ENCODE peak calls at places on chromosomes 13 and 19, in six cellular contexts. K is Panc1, X is GM12891, F is spleen, C is H1, V is GM23338. L is an unnamed sample.

GRCh38 chr13:106649495-106649894 is 81.6 kb upstream of the ARGLU1 start:
- DNase-seq in K (no peak), X (no peak), F (no peak), C (no peak), V (no peak), L (no peak)

GRCh38 chr19:34925278-34925855 is 1.3 kb upstream of the ZNF30 start:
- DNase-seq in K (no peak), X (no peak), F (no peak), C (no peak), V (no peak), L (no peak)

GRCh38 chr19:17235618-17236413 is 9.8 kb downstream of the OCEL1 start:
- DNase-seq in K (no peak), X (peak), F (peak), C (peak), V (peak), L (no peak)

GRCh38 chr19:32652893-32653625 is 21.9 kb downstream of the ANKRD27 start:
- DNase-seq in K (no peak), X (no peak), F (no peak), C (no peak), V (no peak), L (no peak)

GRCh38 chr19:29467824-29468401 is 57.9 kb upstream of the VSTM2B start:
- DNase-seq in K (no peak), X (no peak), F (no peak), C (peak), V (peak), L (no peak)

GRCh38 chr13:94435604-94436226 is 43.8 kb downstream of the DCT start:
- DNase-seq in K (no peak), X (no peak), F (no peak), C (no peak), V (peak), L (no peak)

GRCh38 chr13:80547341-80547740 is 206.4 kb upstream of the SPRY2 start:
- DNase-seq in K (no peak), X (no peak), F (no peak), C (no peak), V (no peak), L (no peak)

GRCh38 chr19:2047449-2048103 is 3.5 kb downstream of the MKNK2 start:
- DNase-seq in K (no peak), X (no peak), F (peak), C (no peak), V (no peak), L (peak)

GRCh38 chr13:97133955-97134354 is 88.2 kb upstream of the MBNL2 start:
- DNase-seq in K (no peak), X (no peak), F (no peak), C (no peak), V (no peak), L (no peak)

GRCh38 chr13:76711515-76712182 is 174.6 kb downstream of the KCTD12 start:
- DNase-seq in K (no peak), X (no peak), F (no peak), C (no peak), V (no peak), L (no peak)

GRCh38 chr19:34678085-34678412 is 571 bp downstream of the ZNF302 start:
- DNase-seq in K (no peak), X (no peak), F (no peak), C (no peak), V (no peak), L (no peak)

GRCh38 chr13:64314286-64314685 is 2898.6 kb upstream of the PCDH20 start:
- DNase-seq in K (no peak), X (no peak), F (no peak), C (no peak), V (no peak), L (no peak)

GRCh38 chr19:18804139-18804601 is 13.1 kb upstream of the COMP start:
- DNase-seq in K (no peak), X (no peak), F (no peak), C (no peak), V (no peak), L (no peak)

GRCh38 chr13:92537485-92537884 is 689.1 kb upstream of the GPC6 start:
- DNase-seq in K (no peak), X (no peak), F (no peak), C (no peak), V (no peak), L (no peak)

GRCh38 chr19:40312533-40312932 is 27.4 kb upstream of the AKT2 start:
- DNase-seq in K (no peak), X (no peak), F (no peak), C (no peak), V (peak), L (no peak)

GRCh38 chr13:107025991-107026390 is 458.1 kb upstream of the ARGLU1 start:
- DNase-seq in K (no peak), X (no peak), F (no peak), C (no peak), V (no peak), L (no peak)

GRCh38 chr19:56217039-56217949 is 15.2 kb downstream of the ZSCAN5C start:
- DNase-seq in K (no peak), X (no peak), F (no peak), C (peak), V (peak), L (no peak)

GRCh38 chr19:33686687-33687541 is 65.2 kb downstream of the CHST8 start:
- DNase-seq in K (no peak), X (no peak), F (peak), C (no peak), V (no peak), L (peak)

GRCh38 chr13:33918199-33918932 is 100.4 kb downstream of the RFC3 start:
- DNase-seq in K (peak), X (no peak), F (no peak), C (no peak), V (no peak), L (no peak)

GRCh38 chr19:49348305-49349188 is 13.3 kb downstream of the CD37 start:
- DNase-seq in K (no peak), X (no peak), F (peak), C (no peak), V (no peak), L (no peak)

GRCh38 chr13:111572956-111573355 is 252.5 kb downstream of the TEX29 start:
- DNase-seq in K (no peak), X (no peak), F (peak), C (no peak), V (no peak), L (no peak)

GRCh38 chr19:48061401-48062344 is 17.8 kb upstream of the CABP5 start:
- DNase-seq in K (no peak), X (no peak), F (no peak), C (peak), V (peak), L (no peak)

GRCh38 chr19:23527797-23528196 is 132.5 kb upstream of the ZNF91 start:
- DNase-seq in K (no peak), X (peak), F (no peak), C (no peak), V (peak), L (no peak)

GRCh38 chr13:51728972-51729371 is 75.0 kb downstream of the DHRS12 start:
- DNase-seq in K (no peak), X (no peak), F (no peak), C (no peak), V (peak), L (no peak)

GRCh38 chr13:46643165-46643777 is 90.3 kb downstream of the LRCH1 start:
- DNase-seq in K (no peak), X (no peak), F (no peak), C (no peak), V (no peak), L (no peak)

GRCh38 chr19:48745208-48745995 is 1.3 kb downstream of the IZUMO1 start:
- DNase-seq in K (no peak), X (peak), F (no peak), C (peak), V (peak), L (no peak)

GRCh38 chr13:24119593-24120508 is 40.7 kb upstream of the SPATA13 start:
- DNase-seq in K (no peak), X (no peak), F (no peak), C (no peak), V (no peak), L (no peak)

GRCh38 chr19:46602392-46603194 is 1.5 kb downstream of the CALM3 start:
- DNase-seq in K (no peak), X (no peak), F (peak), C (no peak), V (peak), L (peak)

GRCh38 chr13:99845136-99845874 is 126.3 kb downstream of the ZIC5 start:
- DNase-seq in K (no peak), X (no peak), F (no peak), C (no peak), V (no peak), L (no peak)

GRCh38 chr13:95485045-95485517 is 67.4 kb upstream of the CLDN10 start:
- DNase-seq in K (no peak), X (no peak), F (no peak), C (no peak), V (no peak), L (no peak)

GRCh38 chr13:23570099-23570926 is at the start of gene TNFRSF19:
- DNase-seq in K (no peak), X (no peak), F (no peak), C (no peak), V (peak), L (no peak)

GRCh38 chr19:15829277-15829770 is 13.9 kb upstream of the OR10H1 start:
- DNase-seq in K (no peak), X (no peak), F (no peak), C (no peak), V (no peak), L (no peak)
- TF ChIP-seq POLR2AphosphoS5 in K (no peak), X (no peak), F (no peak), C (no peak), V (no peak), L (no peak)

DNA sequence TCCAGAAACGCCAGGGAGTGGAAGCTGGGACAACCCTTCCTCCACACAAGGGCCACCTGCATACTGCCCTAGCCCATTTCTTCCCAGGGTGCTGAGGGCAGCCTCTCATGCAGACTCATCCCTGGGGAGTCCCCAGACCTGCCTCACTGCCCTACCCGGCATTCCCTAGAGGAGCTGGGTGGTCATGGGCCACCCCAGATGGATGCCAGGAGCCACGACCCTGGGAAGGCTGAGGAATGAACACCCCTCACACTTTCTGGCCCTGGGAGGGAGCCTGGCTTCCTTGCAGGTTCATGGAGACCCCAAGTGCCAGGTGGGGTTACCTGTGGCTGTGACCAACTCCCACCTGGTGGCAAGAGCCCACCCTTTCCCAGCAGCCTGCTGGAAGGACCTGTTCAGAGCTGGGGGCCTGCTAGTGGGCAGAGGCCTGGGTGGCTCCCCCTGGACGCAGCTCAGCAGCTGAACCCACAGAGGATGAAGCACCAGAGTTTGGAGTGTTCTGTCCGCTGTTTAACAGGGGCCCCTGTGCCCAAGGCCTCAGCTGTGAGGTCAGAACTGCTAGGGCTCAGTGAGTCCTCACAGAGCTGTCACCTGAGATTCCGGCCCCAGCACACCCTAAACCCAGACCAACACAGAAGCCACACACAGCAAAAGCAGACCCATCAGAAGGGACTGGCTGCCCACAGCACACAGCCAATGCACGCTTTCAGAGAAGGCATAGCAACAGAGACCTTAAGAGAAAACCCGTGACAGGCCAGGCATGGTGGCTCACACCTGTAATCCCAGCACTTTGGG is 6.6 kb downstream of the ACP4 start:
- DNase-seq in K (no peak), X (no peak), F (no peak), C (no peak), V (no peak), L (no peak)
- TF ChIP-seq POLR2AphosphoS5 in K (peak), X (peak), F (no peak), C (no peak), V (no peak), L (no peak)

GRCh38 chr19:38317104-38317612 is 1.4 kb upstream of the YIF1B start:
- DNase-seq in K (no peak), X (no peak), F (peak), C (no peak), V (no peak), L (no peak)

GRCh38 chr19:38320969-38321339 is 1.3 kb downstream of the KCNK6 start:
- DNase-seq in K (no peak), X (no peak), F (no peak), C (no peak), V (no peak), L (no peak)

GRCh38 chr19:38321646-38322323 is 2.1 kb downstream of the KCNK6 start:
- DNase-seq in K (no peak), X (no peak), F (no peak), C (no peak), V (no peak), L (no peak)

GRCh38 chr19:38318595-38319142 is 976 bp upstream of the KCNK6 start:
- DNase-seq in K (no peak), X (no peak), F (no peak), C (no peak), V (no peak), L (no peak)

DNA sequence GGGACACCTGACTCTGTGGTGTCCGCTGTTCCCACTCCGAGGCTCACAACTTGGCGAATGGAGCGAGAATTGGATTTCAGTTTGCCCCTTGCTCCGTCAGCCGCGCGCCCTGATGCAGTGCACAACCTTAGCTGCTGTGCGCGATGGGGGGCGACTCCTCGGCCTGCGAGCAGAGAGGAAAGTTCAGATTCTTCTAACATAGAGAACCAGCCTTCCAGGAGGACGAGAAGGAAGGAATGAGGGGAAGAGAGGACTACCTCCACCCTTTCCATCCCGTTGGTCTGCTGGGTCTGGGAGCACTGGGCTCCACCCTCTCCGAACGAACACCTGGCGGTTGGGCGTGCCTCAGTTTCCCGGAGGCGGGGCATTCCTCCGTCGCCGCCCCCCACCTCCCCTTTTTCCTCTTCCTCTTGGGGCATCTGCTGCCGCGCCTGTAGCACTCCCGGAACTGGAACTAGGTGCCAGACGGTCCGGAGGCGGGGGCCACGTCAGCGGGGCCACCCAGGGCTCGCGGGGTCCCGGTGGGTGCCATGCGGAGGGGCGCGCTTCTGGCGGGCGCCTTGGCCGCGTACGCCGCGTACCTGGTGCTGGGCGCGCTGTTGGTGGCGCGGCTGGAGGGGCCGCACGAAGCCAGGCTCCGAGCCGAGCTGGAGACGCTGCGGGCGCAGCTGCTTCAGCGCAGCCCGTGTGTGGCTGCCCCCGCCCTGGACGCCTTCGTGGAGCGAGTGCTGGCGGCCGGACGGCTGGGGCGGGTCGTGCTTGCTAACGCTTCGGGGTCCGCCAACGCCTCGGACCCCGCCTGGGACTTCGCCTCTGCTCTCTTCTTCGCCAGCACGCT is at the start of gene KCNK6:
- DNase-seq in K (no peak), X (no peak), F (peak), C (peak), V (peak), L (peak)
- TF ChIP-seq POLR2AphosphoS5 in K (peak), X (no peak), F (peak), C (peak), V (peak), L (no peak)

GRCh38 chr19:13961826-13962737 is 9.8 kb downstream of the DCAF15 start:
- DNase-seq in K (no peak), X (no peak), F (no peak), C (peak), V (peak), L (no peak)
- TF ChIP-seq POLR2AphosphoS5 in K (peak), X (no peak), F (no peak), C (peak), V (peak), L (no peak)

GRCh38 chr13:113819341-113819730 is 44.5 kb downstream of the GAS6 start:
- DNase-seq in K (no peak), X (no peak), F (no peak), C (no peak), V (no peak), L (no peak)

GRCh38 chr13:113819731-113820715 is 43.9 kb downstream of the GAS6 start:
- DNase-seq in K (no peak), X (no peak), F (peak), C (no peak), V (no peak), L (no peak)

GRCh38 chr13:113821847-113822246 is 42.0 kb downstream of the GAS6 start:
- DNase-seq in K (no peak), X (no peak), F (no peak), C (no peak), V (no peak), L (no peak)

GRCh38 chr13:113822266-113822665 is 41.6 kb downstream of the GAS6 start:
- DNase-seq in K (no peak), X (no peak), F (no peak), C (no peak), V (no peak), L (no peak)

GRCh38 chr13:113820813-113821651 is 42.8 kb downstream of the GAS6 start:
- DNase-seq in K (no peak), X (no peak), F (peak), C (no peak), V (no peak), L (peak)
- TF ChIP-seq POLR2AphosphoS5 in K (no peak), X (no peak), F (no peak), C (no peak), V (no peak), L (peak)

GRCh38 chr19:8488351-8488750 is 14.1 kb downstream of the PRAM1 start:
- DNase-seq in K (no peak), X (no peak), F (peak), C (no peak), V (no peak), L (no peak)

GRCh38 chr19:8490873-8491272 is 11.6 kb downstream of the PRAM1 start:
- DNase-seq in K (no peak), X (no peak), F (peak), C (no peak), V (no peak), L (no peak)

GRCh38 chr19:8490395-8490760 is 12.1 kb downstream of the PRAM1 start:
- DNase-seq in K (no peak), X (no peak), F (peak), C (no peak), V (peak), L (no peak)

GRCh38 chr19:8491574-8491973 is 10.9 kb downstream of the PRAM1 start:
- DNase-seq in K (no peak), X (no peak), F (peak), C (no peak), V (peak), L (no peak)

GRCh38 chr19:8489591-8490394 is 12.6 kb downstream of the PRAM1 start:
- DNase-seq in K (no peak), X (no peak), F (peak), C (no peak), V (peak), L (no peak)
- TF ChIP-seq POLR2AphosphoS5 in K (no peak), X (peak), F (peak), C (peak), V (no peak), L (no peak)

GRCh38 chr13:41463823-41464602 is 6.7 kb downstream of the RGCC start:
- DNase-seq in K (no peak), X (no peak), F (peak), C (no peak), V (no peak), L (no peak)

GRCh38 chr13:41462427-41462826 is 5.1 kb downstream of the RGCC start:
- DNase-seq in K (no peak), X (no peak), F (no peak), C (no peak), V (no peak), L (no peak)

GRCh38 chr13:41467546-41467945 is 10.2 kb downstream of the RGCC start:
- DNase-seq in K (no peak), X (no peak), F (no peak), C (no peak), V (peak), L (no peak)

GRCh38 chr13:41465965-41466364 is 8.6 kb downstream of the RGCC start:
- DNase-seq in K (no peak), X (no peak), F (no peak), C (no peak), V (no peak), L (no peak)

DNA sequence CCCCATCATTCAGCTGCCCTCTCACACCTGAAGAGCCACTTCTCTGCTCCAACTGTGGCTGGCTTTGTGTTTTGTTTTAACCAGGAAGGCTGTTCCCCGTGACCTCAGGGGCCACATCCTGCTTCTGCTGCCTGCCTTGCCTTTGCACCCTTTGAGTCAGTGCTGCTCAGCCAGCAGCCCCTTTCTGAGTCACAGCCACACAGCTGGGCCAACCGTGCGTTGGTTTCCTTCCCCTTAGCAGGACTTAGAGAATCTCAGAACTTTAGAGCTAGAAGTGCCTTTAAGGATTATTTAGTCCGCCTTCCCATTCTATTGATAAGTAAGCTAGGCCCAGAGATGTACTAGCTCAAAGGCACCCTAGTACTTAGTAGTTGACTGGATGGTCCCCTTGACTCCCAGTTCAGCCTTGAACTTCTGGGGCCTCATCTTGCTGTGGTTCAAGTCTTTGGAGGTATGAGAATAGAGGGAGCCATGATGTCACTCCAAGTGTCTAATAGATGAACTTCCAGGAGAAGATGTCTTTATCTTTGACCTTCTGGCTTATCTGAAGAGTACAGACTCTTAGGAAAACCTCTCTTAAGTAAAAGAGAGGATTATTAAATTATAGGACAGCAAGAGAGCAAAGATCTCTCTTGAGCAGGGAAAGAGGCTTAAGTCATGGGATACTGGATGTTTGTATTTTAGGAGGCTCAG is 8.0 kb downstream of the RGCC start:
- DNase-seq in K (no peak), X (peak), F (peak), C (no peak), V (no peak), L (no peak)
- TF ChIP-seq POLR2AphosphoS5 in K (no peak), X (peak), F (peak), C (no peak), V (no peak), L (no peak)